ENCODE peak calls at places on chromosomes 13 and 19, in eight cellular contexts. N is Calu3, G is RWPE1, V is psoas muscle, X is IMR-90, J is choroid plexus epithelial cell, O is mammary epithelial cell, K is neural crest cell. D is an unnamed sample.

GRCh38 chr13:110279684-110280083 is 27.3 kb downstream of the COL4A1 start:
- DNase-seq in K (no peak), N (no peak), G (no peak), O (no peak), X (no peak), V (no peak), J (no peak), D (no peak)

GRCh38 chr13:98950705-98951104 is 27.2 kb downstream of the DOCK9 start:
- DNase-seq in G (no peak), X (no peak), N (no peak), O (no peak), K (no peak), J (no peak), V (no peak), D (no peak)

GRCh38 chr13:95100525-95101121 is 200.6 kb downstream of the ABCC4 start:
- DNase-seq in X (peak; percentile 77), O (peak; percentile 64), N (no peak), J (peak; percentile 23), G (peak; percentile 73), V (no peak), K (peak; percentile 5), D (no peak)

GRCh38 chr19:37928527-37929286 is 21.7 kb downstream of the SIPA1L3 start:
- DNase-seq in K (no peak), J (no peak), O (no peak), V (no peak), N (no peak), G (no peak), X (no peak), D (no peak)

GRCh38 chr19:45113628-45114027 is 20.6 kb downstream of the PPP1R37 start:
- DNase-seq in G (no peak), X (no peak), J (no peak), N (peak; percentile 74), O (no peak), V (no peak), K (no peak), D (no peak)

GRCh38 chr13:108200781-108201398 is 14.4 kb downstream of the LIG4 start:
- DNase-seq in N (no peak), J (peak; percentile 46), V (no peak), X (peak; percentile 43), K (no peak), O (peak; percentile 60), G (peak; percentile 43), D (no peak)

GRCh38 chr13:114104626-114105350 is 27.6 kb downstream of the RASA3 start:
- DNase-seq in J (no peak), N (no peak), K (no peak), X (no peak), O (no peak), V (peak; percentile 49), G (no peak), D (no peak)

GRCh38 chr13:93496985-93497673 is 270.5 kb downstream of the GPC6 start:
- DNase-seq in V (no peak), N (no peak), J (peak; percentile 27), O (no peak), X (no peak), K (no peak), G (no peak), D (no peak)

GRCh38 chr13:74280093-74280794 is 146.0 kb upstream of the KLF12 start:
- DNase-seq in V (no peak), G (no peak), N (no peak), X (no peak), O (no peak), K (no peak), J (no peak), D (no peak)

GRCh38 chr13:73544175-73544574 is 485.4 kb downstream of the KLF5 start:
- DNase-seq in O (no peak), V (no peak), X (no peak), K (no peak), G (no peak), N (no peak), J (no peak), D (no peak)

GRCh38 chr19:46355234-46355990 is 8.5 kb downstream of the PPP5C start:
- DNase-seq in J (no peak), N (peak; percentile 36), O (no peak), X (no peak), G (no peak), V (no peak), K (no peak), D (no peak)

GRCh38 chr13:49827336-49827735 is 34.9 kb upstream of the KPNA3 start:
- DNase-seq in N (no peak), G (no peak), X (no peak), O (no peak), J (no peak), V (no peak), K (no peak), D (no peak)

GRCh38 chr13:49830721-49831120 is 38.2 kb upstream of the KPNA3 start:
- DNase-seq in N (no peak), X (no peak), O (no peak), K (no peak), J (no peak), G (no peak), V (no peak), D (no peak)

GRCh38 chr13:49829715-49830114 is 37.2 kb upstream of the KPNA3 start:
- DNase-seq in O (no peak), X (no peak), J (no peak), G (no peak), K (no peak), N (no peak), V (no peak), D (no peak)

GRCh38 chr13:49833402-49833801 is 40.9 kb upstream of the KPNA3 start:
- DNase-seq in N (no peak), V (no peak), K (no peak), O (no peak), G (no peak), J (no peak), X (no peak), D (no peak)

DNA sequence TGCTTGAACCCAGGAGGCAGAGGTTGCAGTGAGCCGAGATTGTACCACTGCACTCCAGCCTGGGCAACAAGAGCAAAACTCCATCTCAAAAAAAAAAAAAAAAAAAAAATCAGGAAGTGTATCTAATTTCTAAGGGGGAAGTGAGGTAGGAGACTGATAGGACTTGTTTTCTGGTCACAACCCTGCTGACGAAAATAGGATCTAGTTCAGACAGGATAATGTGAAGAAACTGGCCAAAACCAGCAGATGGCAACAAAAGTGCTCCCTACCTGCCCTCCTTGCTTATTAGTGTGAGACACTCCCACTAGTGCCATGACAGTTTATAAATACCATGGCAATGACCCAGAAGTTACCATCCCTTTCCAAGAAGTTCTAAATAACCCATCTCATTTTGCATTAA is 36.0 kb upstream of the KPNA3 start:
- DNase-seq in O (peak; percentile 29), G (no peak), N (no peak), K (no peak), J (no peak), V (no peak), X (no peak), D (no peak)
- TF ChIP-seq CTCF in O (peak; percentile 7), G (no peak), N (no peak), K (no peak), J (no peak), V (no peak), X (no peak), D (no peak)

GRCh38 chr19:11381535-11382369 is 2.4 kb downstream of the EPOR start:
- DNase-seq in O (peak; percentile 91), X (peak; percentile 88), G (peak; percentile 95), N (peak; percentile 76), V (peak; percentile 85), J (peak; percentile 79), K (peak; percentile 67), D (peak; percentile 77)
- TF ChIP-seq CTCF in O (peak; percentile 37), X (peak; percentile 23), G (no peak), N (peak; percentile 18), V (no peak), J (peak; percentile 20), K (peak; percentile 37), D (no peak)

GRCh38 chr13:51222510-51223283 is 499 bp downstream of the FAM124A start:
- DNase-seq in J (no peak), X (no peak), K (peak; percentile 55), G (no peak), V (no peak), O (no peak), N (peak; percentile 1), D (no peak)
- TF ChIP-seq CTCF in J (peak; percentile 12), X (no peak), K (peak; percentile 31), G (peak; percentile 46), V (no peak), O (no peak), N (no peak), D (no peak)

GRCh38 chr13:101916108-101916757 is 463.8 kb downstream of the ITGBL1 start:
- DNase-seq in K (peak; percentile 42), G (no peak), N (no peak), X (no peak), V (no peak), O (peak; percentile 6), J (peak; percentile 56), D (no peak)
- TF ChIP-seq CTCF in K (peak; percentile 64), G (no peak), N (no peak), X (no peak), V (no peak), O (peak; percentile 23), J (peak; percentile 64), D (no peak)

DNA sequence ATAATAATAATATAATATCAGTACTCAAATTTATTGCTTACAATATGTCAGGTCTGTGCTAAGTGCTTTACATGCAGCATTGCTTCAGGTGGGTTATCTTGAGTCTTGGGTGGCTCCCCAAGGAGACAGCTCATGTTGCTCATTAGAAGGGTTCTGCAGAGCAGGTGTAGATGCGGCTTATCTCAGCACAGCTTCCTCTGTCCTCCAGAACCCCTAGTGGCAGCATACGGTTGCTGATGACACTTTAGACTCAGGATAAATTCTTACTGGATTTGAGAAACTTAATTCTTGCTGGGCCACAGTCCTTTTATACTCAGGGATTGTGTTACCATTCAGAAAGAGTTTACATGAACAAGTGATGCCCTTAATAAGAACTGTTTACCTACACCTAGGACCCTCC is 8.9 kb downstream of the COG3 start:
- DNase-seq in O (no peak), J (peak; percentile 24), X (no peak), K (no peak), V (no peak), N (no peak), G (no peak), D (no peak)
- TF ChIP-seq CTCF in O (peak; percentile 29), J (peak; percentile 44), X (peak; percentile 10), K (peak; percentile 47), V (peak; percentile 8), N (no peak), G (no peak), D (no peak)

GRCh38 chr13:96141032-96141431 is 51.1 kb downstream of the HS6ST3 start:
- DNase-seq in J (peak; percentile 72), G (no peak), O (peak; percentile 16), N (no peak), X (peak; percentile 2), V (no peak), K (no peak), D (no peak)
- TF ChIP-seq CTCF in J (peak; percentile 51), G (no peak), O (peak; percentile 59), N (no peak), X (peak; percentile 9), V (no peak), K (peak; percentile 54), D (no peak)

GRCh38 chr13:82847595-82847994 is 1034.7 kb downstream of the SLITRK1 start:
- DNase-seq in O (no peak), G (no peak), X (no peak), N (no peak), J (peak; percentile 8), K (no peak), V (no peak), D (no peak)
- TF ChIP-seq CTCF in O (peak; percentile 15), G (peak; percentile 5), X (no peak), N (no peak), J (peak; percentile 7), K (no peak), V (no peak), D (no peak)